ENCODE peak calls at places on chromosome 10, in eight cellular contexts. J is naive thymus-derived CD8-positive, alpha-beta T cell; B is D341Med; Q is stimulated activated CD4-positive, alpha-beta T cell treated with anti-CD3 and anti-CD28 coated beads, Interleukin-4, amount 100 ng/mL, for 48 hours; D is T-helper 2 cell; S is caudate nucleus; R is OCI-LY7; M is AG08395. N is an unnamed sample.

GRCh38 chr10:5506751-5507648 is 7.6 kb upstream of the CALML5 start:
- DNase-seq in J (no peak), B (no peak), Q (no peak), D (no peak), S (no peak), R (no peak), M (no peak), N (no peak)

GRCh38 chr10:93080350-93081046 is 6.8 kb downstream of the CYP26A1 start:
- DNase-seq in J (peak), B (peak), Q (no peak), D (no peak), S (no peak), R (peak), M (peak), N (peak)

GRCh38 chr10:3759397-3759796 is 25.6 kb downstream of the KLF6 start:
- DNase-seq in J (no peak), B (no peak), Q (no peak), D (no peak), S (no peak), R (no peak), M (no peak), N (no peak)

GRCh38 chr10:10644317-10645111 is 373.2 kb upstream of the CELF2 start:
- DNase-seq in J (no peak), B (no peak), Q (no peak), D (no peak), S (no peak), R (no peak), M (peak), N (no peak)

GRCh38 chr10:71984798-71985388 is 20.7 kb downstream of the CHST3 start:
- DNase-seq in J (no peak), B (no peak), Q (no peak), D (no peak), S (no peak), R (no peak), M (no peak), N (no peak)

GRCh38 chr10:76089626-76090185 is 658.3 kb downstream of the LRMDA start:
- DNase-seq in J (no peak), B (no peak), Q (no peak), D (no peak), S (no peak), R (no peak), M (no peak), N (no peak)

GRCh38 chr10:76071638-76072317 is 640.4 kb downstream of the LRMDA start:
- DNase-seq in J (no peak), B (no peak), Q (no peak), D (no peak), S (no peak), R (no peak), M (peak), N (no peak)

GRCh38 chr10:129323877-129324276 is 143.2 kb upstream of the MGMT start:
- DNase-seq in J (no peak), B (no peak), Q (no peak), D (no peak), S (no peak), R (no peak), M (no peak), N (no peak)

GRCh38 chr10:49552277-49552676 is 13.4 kb upstream of the ERCC6 start:
- DNase-seq in J (no peak), B (no peak), Q (no peak), D (no peak), S (no peak), R (no peak), M (peak), N (no peak)

GRCh38 chr10:65660006-65660405 is 1265.8 kb upstream of the LRRTM3 start:
- DNase-seq in J (no peak), B (no peak), Q (no peak), D (no peak), S (no peak), R (no peak), M (no peak), N (no peak)

GRCh38 chr10:122170802-122171201 is 100.3 kb upstream of the BTBD16 start:
- DNase-seq in J (no peak), B (no peak), Q (no peak), D (no peak), S (no peak), R (no peak), M (no peak), N (no peak)

GRCh38 chr10:27779462-27779861 is 33.8 kb upstream of the MKX start:
- DNase-seq in J (no peak), B (no peak), Q (no peak), D (no peak), S (no peak), R (no peak), M (peak), N (no peak)

GRCh38 chr10:44932338-44933116 is 21.4 kb downstream of the TMEM72 start:
- DNase-seq in J (peak), B (peak), Q (peak), D (peak), S (peak), R (peak), M (peak), N (peak)

GRCh38 chr10:120477006-120477722 is 20.1 kb downstream of the PLPP4 start:
- DNase-seq in J (no peak), B (no peak), Q (no peak), D (no peak), S (no peak), R (no peak), M (peak), N (no peak)